ENCODE peak calls at places on chromosomes 5 and 9, in four cellular contexts. D is A549, Z is H9, E is neural progenitor cell. K is an unnamed sample.
A peak's percentile ranks its signal among the peaks of the same experiment; 100 is the strongest.

GRCh38 chr5:107566537-107566875 is 104.2 kb downstream of the EFNA5 start:
- DNase-seq in E (no peak), D (no peak), Z (no peak), K (no peak)

GRCh38 chr5:76582252-76583162 is 40.7 kb downstream of the F2RL2 start:
- DNase-seq in Z (no peak), E (no peak), D (no peak), K (peak; percentile 45)

GRCh38 chr5:15993334-15993733 is 186.3 kb downstream of the MARCHF11 start:
- DNase-seq in E (no peak), Z (no peak), D (peak; percentile 6), K (no peak)

GRCh38 chr9:130659699-130660248 is 4.6 kb upstream of the PRDM12 start:
- DNase-seq in D (no peak), Z (peak; percentile 58), E (peak; percentile 65), K (no peak)

GRCh38 chr9:137369911-137370630 is 52.9 kb downstream of the EXD3 start:
- DNase-seq in D (no peak), E (no peak), Z (no peak), K (no peak)

GRCh38 chr9:130833324-130833990 is 1.6 kb upstream of the ABL1 start:
- DNase-seq in D (no peak), E (no peak), Z (no peak), K (no peak)

GRCh38 chr9:72089461-72090130 is 29.2 kb upstream of the C9orf57 start:
- DNase-seq in Z (no peak), E (no peak), D (no peak), K (no peak)

GRCh38 chr9:87643111-87643650 is 82.7 kb upstream of the CTSL start:
- DNase-seq in D (no peak), E (no peak), Z (no peak), K (no peak)

GRCh38 chr9:129126789-129127618 is 15.8 kb downstream of the PTPA start:
- DNase-seq in D (no peak), E (peak; percentile 92), Z (peak; percentile 82), K (no peak)

GRCh38 chr5:56589486-56589870 is 225.9 kb upstream of the MAP3K1 start:
- DNase-seq in E (no peak), Z (no peak), D (no peak), K (no peak)

GRCh38 chr5:179509239-179509638 is 41.1 kb upstream of the RUFY1 start:
- DNase-seq in Z (no peak), D (no peak), E (no peak), K (no peak)

GRCh38 chr5:65121880-65122436 is 353.2 kb downstream of the CWC27 start:
- DNase-seq in D (no peak), E (no peak), Z (no peak), K (no peak)

GRCh38 chr9:111957856-111958631 is 61.4 kb downstream of the UGCG start:
- DNase-seq in D (peak; percentile 61), Z (no peak), E (no peak), K (no peak)

GRCh38 chr9:79651251-79651795 is 79.6 kb downstream of the TLE4 start:
- DNase-seq in Z (no peak), D (no peak), E (peak; percentile 58), K (no peak)

GRCh38 chr5:163760498-163760897 is 255.1 kb downstream of the MAT2B start:
- DNase-seq in D (no peak), E (no peak), Z (no peak), K (no peak)

GRCh38 chr9:91196103-91196761 is 165.5 kb downstream of the AUH start:
- DNase-seq in E (no peak), Z (no peak), D (no peak), K (no peak)

GRCh38 chr5:116685069-116685468 is 110.4 kb upstream of the SEMA6A start:
- DNase-seq in D (no peak), Z (no peak), E (no peak), K (no peak)

GRCh38 chr5:147391781-147392180 is 118.1 kb downstream of the DPYSL3 start:
- DNase-seq in Z (no peak), E (peak; percentile 57), D (peak; percentile 56), K (no peak)

GRCh38 chr5:164818440-164818839 is 1313.0 kb downstream of the MAT2B start:
- DNase-seq in D (no peak), Z (no peak), E (peak; percentile 11), K (no peak)

GRCh38 chr5:18764161-18764560 is 1129.9 kb downstream of the TAF11L14 start:
- DNase-seq in Z (no peak), D (no peak), E (no peak), K (no peak)

GRCh38 chr5:56170557-56170956 is 62.6 kb downstream of the ANKRD55 start:
- DNase-seq in Z (no peak), D (no peak), E (no peak), K (no peak)

GRCh38 chr5:158882236-158882635 is 217.5 kb downstream of the EBF1 start:
- DNase-seq in E (no peak), D (no peak), Z (no peak), K (no peak)

GRCh38 chr5:8842906-8843590 is 702.8 kb downstream of the SEMA5A start:
- DNase-seq in D (no peak), E (peak; percentile 37), Z (no peak), K (no peak)

GRCh38 chr5:68255305-68256130 is 40.0 kb downstream of the PIK3R1 start:
- DNase-seq in E (no peak), Z (no peak), D (no peak), K (no peak)

GRCh38 chr5:150278916-150279315 is 10.7 kb downstream of the CAMK2A start:
- DNase-seq in D (no peak), Z (no peak), E (no peak), K (no peak)

GRCh38 chr9:117656007-117656406 is 48.2 kb upstream of the TLR4 start:
- DNase-seq in Z (no peak), E (no peak), D (no peak), K (no peak)

GRCh38 chr5:75054110-75054930 is 2.0 kb upstream of the GCNT4 start:
- DNase-seq in Z (peak; percentile 83), E (peak; percentile 72), D (no peak), K (no peak)

GRCh38 chr5:43401827-43402226 is 10.4 kb downstream of the CCL28 start:
- DNase-seq in E (peak; percentile 4), Z (peak; percentile 52), D (peak; percentile 62), K (no peak)

GRCh38 chr5:126589536-126590297 is 5.3 kb downstream of the ALDH7A1 start:
- DNase-seq in D (no peak), E (no peak), Z (no peak), K (no peak)

GRCh38 chr5:27010646-27011045 is 27.7 kb downstream of the CDH9 start:
- DNase-seq in D (no peak), E (no peak), Z (no peak), K (no peak)

GRCh38 chr9:78023003-78023741 is 8.4 kb downstream of the GNAQ start:
- DNase-seq in D (peak; percentile 53), Z (no peak), E (no peak), K (no peak)

GRCh38 chr9:17695482-17695881 is 116.6 kb downstream of the SH3GL2 start:
- DNase-seq in Z (no peak), E (no peak), D (no peak), K (no peak)

GRCh38 chr5:149735066-149735465 is 5.0 kb downstream of the PPARGC1B start:
- DNase-seq in Z (no peak), D (no peak), E (no peak), K (no peak)

GRCh38 chr9:6788175-6789016 is 30.6 kb downstream of the KDM4C start:
- DNase-seq in Z (peak; percentile 50), E (peak; percentile 40), D (peak; percentile 68), K (no peak)

GRCh38 chr9:99264070-99264469 is 42.0 kb downstream of the SEC61B start:
- DNase-seq in E (peak; percentile 39), D (peak; percentile 23), Z (peak; percentile 44), K (no peak)

GRCh38 chr9:115118471-115119156 is 657 bp upstream of the TNC start:
- DNase-seq in Z (peak; percentile 77), E (peak; percentile 96), D (peak; percentile 44), K (no peak)

GRCh38 chr9:134458111-134458845 is 132.0 kb downstream of the RXRA start:
- DNase-seq in E (no peak), Z (no peak), D (no peak), K (no peak)
- TF ChIP-seq CTCF in E (no peak), Z (no peak), D (no peak), K (no peak)

DNA sequence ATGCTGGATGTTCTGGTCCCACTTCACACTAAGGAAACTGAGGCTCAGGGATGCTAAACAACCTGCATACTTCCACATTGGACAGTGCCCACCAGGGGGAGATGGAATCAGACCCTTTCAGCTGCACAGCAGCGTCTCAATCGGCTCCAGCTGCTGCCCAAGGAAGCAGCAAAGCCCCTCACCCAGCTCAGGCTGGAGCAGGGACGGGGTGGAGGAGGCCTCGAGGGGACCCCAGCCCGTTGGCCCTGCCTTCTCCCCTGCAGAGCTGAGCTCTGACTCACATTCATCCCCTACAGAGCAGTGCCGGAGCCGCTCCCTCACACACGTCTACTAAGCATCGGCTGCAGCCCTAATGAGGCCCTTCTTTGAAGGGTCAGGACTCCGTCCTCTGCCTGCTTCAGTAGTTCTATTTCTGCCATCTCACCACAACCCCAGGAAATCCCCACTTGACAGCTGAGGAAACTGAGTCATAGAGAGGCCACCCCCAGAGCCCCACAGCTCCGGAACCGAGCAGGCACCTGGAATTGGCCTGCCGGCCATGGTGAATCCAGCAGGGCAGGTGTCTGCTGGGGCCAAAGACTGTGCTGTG is 21.5 kb upstream of the SUSD3 start:
- DNase-seq in Z (no peak), D (no peak), E (peak; percentile 33), K (no peak)
- TF ChIP-seq CTCF in Z (peak; percentile 46), D (no peak), E (peak; percentile 44), K (no peak)

GRCh38 chr5:1502046-1502736 is 21.6 kb downstream of the LPCAT1 start:
- DNase-seq in Z (no peak), E (no peak), D (no peak), K (peak; percentile 80)
- TF ChIP-seq CTCF in Z (no peak), E (no peak), D (no peak), K (no peak)

GRCh38 chr5:51159164-51159563 is 224.1 kb upstream of the ISL1 start:
- DNase-seq in Z (peak; percentile 68), D (no peak), E (no peak), K (no peak)
- TF ChIP-seq CTCF in Z (peak; percentile 54), D (no peak), E (no peak), K (no peak)

GRCh38 chr9:8456327-8456726 is 656.7 kb upstream of the DMAC1 start:
- DNase-seq in E (no peak), Z (no peak), D (peak; percentile 2), K (no peak)

GRCh38 chr9:8457050-8457449 is 657.5 kb upstream of the DMAC1 start:
- DNase-seq in Z (no peak), E (no peak), D (no peak), K (no peak)

DNA sequence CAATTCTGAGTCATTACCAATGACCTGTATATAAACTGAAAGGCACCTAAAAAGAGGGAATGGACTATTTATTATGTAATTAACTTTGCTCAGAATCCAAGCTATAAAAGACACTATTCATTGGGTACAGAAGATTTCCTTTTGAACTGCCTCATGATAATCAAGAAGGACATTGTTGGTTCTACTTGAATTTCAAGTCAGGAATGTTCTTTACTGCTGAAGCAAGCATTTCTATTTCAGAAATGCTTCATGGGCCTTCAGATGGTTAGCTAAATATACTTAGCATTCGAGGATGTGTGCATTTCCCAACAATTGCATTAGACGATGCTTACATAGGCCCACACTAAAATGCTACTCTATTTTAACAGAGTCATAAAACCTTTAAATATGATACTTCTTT is 658.2 kb upstream of the DMAC1 start:
- DNase-seq in D (no peak), E (no peak), Z (no peak), K (no peak)
- TF ChIP-seq CTCF in D (no peak), E (no peak), Z (no peak), K (no peak)

K was measured in GM10248.